ENCODE peak calls at places on chromosomes 6 and 20, in five cellular contexts. W is ovary; A is WTC11; Z is activated naive CD8-positive, alpha-beta T cell treated with anti-CD3 and anti-CD28 coated beads, Interleukin-2, amount 10 ng/mL, durations not matched to agents 7 days and 5 days; X is GM23338. T is an unnamed sample.

GRCh38 chr6:159098636-159099106 is 53.9 kb upstream of the TAGAP start:
- DNase-seq in W (no peak), A (no peak), Z (peak), X (no peak), T (no peak)

GRCh38 chr6:73923899-73924485 is 228.0 kb downstream of the CD109 start:
- DNase-seq in X (no peak), A (no peak), Z (no peak), W (no peak), T (no peak)

GRCh38 chr20:50865591-50865990 is 65.6 kb downstream of the ADNP start:
- DNase-seq in X (no peak), W (no peak), Z (no peak), A (no peak), T (no peak)

GRCh38 chr6:19759117-19759880 is 77.9 kb upstream of the ID4 start:
- DNase-seq in Z (no peak), X (no peak), A (no peak), W (no peak), T (no peak)

GRCh38 chr20:22807646-22808045 is 223.3 kb upstream of the FOXA2 start:
- DNase-seq in Z (no peak), X (no peak), A (no peak), W (no peak), T (no peak)

GRCh38 chr20:15911557-15911956 is 661.7 kb downstream of the KIF16B start:
- DNase-seq in A (no peak), W (no peak), Z (no peak), X (no peak), T (no peak)

GRCh38 chr6:96522469-96523009 is 933 bp downstream of the UFL1 start:
- DNase-seq in Z (no peak), A (no peak), X (no peak), W (no peak), T (no peak)

GRCh38 chr6:98636941-98637340 is 197.4 kb upstream of the POU3F2 start:
- DNase-seq in X (peak), Z (no peak), A (no peak), W (no peak), T (no peak)

GRCh38 chr6:45724511-45724910 is 291.1 kb downstream of the CLIC5 start:
- DNase-seq in A (no peak), X (no peak), W (no peak), Z (no peak), T (peak)

GRCh38 chr6:31246051-31246495 is 25.8 kb downstream of the HLA-C start:
- DNase-seq in W (no peak), A (no peak), X (peak), Z (no peak), T (no peak)

GRCh38 chr6:37048851-37049734 is 43.6 kb downstream of the FGD2 start:
- DNase-seq in X (no peak), A (no peak), Z (peak), W (peak), T (peak)

GRCh38 chr20:53853451-53853713 is 217.0 kb downstream of the BCAS1 start:
- DNase-seq in Z (no peak), W (no peak), X (no peak), A (no peak), T (no peak)

GRCh38 chr20:62558779-62559178 is 83.0 kb upstream of the GATA5 start:
- DNase-seq in Z (no peak), A (no peak), W (no peak), X (peak), T (no peak)

GRCh38 chr6:404685-405423 is 13.3 kb downstream of the IRF4 start:
- DNase-seq in Z (no peak), A (no peak), W (no peak), X (no peak), T (no peak)

GRCh38 chr6:152099816-152100618 is 292.5 kb downstream of the ESR1 start:
- DNase-seq in Z (no peak), A (no peak), X (no peak), W (no peak), T (no peak)

GRCh38 chr6:134424131-134424794 is 106.4 kb upstream of the SGK1 start:
- DNase-seq in Z (no peak), X (no peak), A (no peak), W (no peak), T (no peak)

GRCh38 chr6:34317882-34318491 is 69.2 kb upstream of the SMIM29 start:
- DNase-seq in A (no peak), W (no peak), Z (no peak), X (no peak), T (no peak)

GRCh38 chr20:44495802-44496481 is 20.3 kb downstream of the TTPAL start:
- DNase-seq in Z (no peak), A (no peak), X (no peak), W (no peak), T (no peak)

GRCh38 chr6:99114769-99115406 is 167.1 kb upstream of the FBXL4 start:
- DNase-seq in X (no peak), A (no peak), W (no peak), Z (no peak), T (no peak)

GRCh38 chr6:26538572-26538902 is 371 bp downstream of the HMGN4 start:
- DNase-seq in Z (no peak), A (no peak), W (no peak), X (peak), T (no peak)

GRCh38 chr6:124947821-124948451 is 14.3 kb upstream of the RNF217 start:
- DNase-seq in Z (no peak), W (no peak), A (no peak), X (no peak), T (no peak)

GRCh38 chr20:39081255-39081654 is 119.1 kb downstream of the DHX35 start:
- DNase-seq in X (peak), W (peak), Z (peak), A (peak), T (peak)

GRCh38 chr6:6964675-6965074 is 143.1 kb upstream of the RREB1 start:
- DNase-seq in A (no peak), W (no peak), X (no peak), Z (no peak), T (no peak)

GRCh38 chr6:99641270-99641669 is 34.6 kb downstream of the PRDM13 start:
- DNase-seq in X (no peak), Z (no peak), W (no peak), A (no peak), T (no peak)

GRCh38 chr6:153001767-153002612 is 519 bp downstream of the MTRF1L start:
- DNase-seq in Z (no peak), A (no peak), W (no peak), X (peak), T (no peak)

T was measured in pancreas.